ENCODE peak calls at places on chromosome 6, in four cellular contexts. F is RWPE2, B is AG04450, H is GM23338. D is an unnamed sample.

GRCh38 chr6:129890164-129890563 is 29.0 kb upstream of the TMEM244 start:
- DNase-seq in H (no peak), F (no peak), B (no peak), D (peak; percentile 6)

GRCh38 chr6:35601331-35602132 is 87.2 kb downstream of the FKBP5 start:
- DNase-seq in B (peak; percentile 88), F (no peak), H (peak; percentile 47), D (peak; percentile 78)

GRCh38 chr6:8172510-8172909 is 70.2 kb upstream of the EEF1E1 start:
- DNase-seq in F (no peak), H (no peak), B (no peak), D (no peak)

GRCh38 chr6:73798592-73798991 is 102.6 kb downstream of the CD109 start:
- DNase-seq in H (peak; percentile 60), B (peak; percentile 93), F (no peak), D (no peak)

GRCh38 chr6:28789553-28790083 is 134.2 kb downstream of the TRIM27 start:
- DNase-seq in H (peak; percentile 74), F (no peak), B (no peak), D (no peak)

GRCh38 chr6:154164397-154164796 is 125.4 kb downstream of the OPRM1 start:
- DNase-seq in B (peak; percentile 70), H (no peak), F (no peak), D (no peak)

GRCh38 chr6:148293181-148293995 is 49.2 kb upstream of the SASH1 start:
- DNase-seq in B (no peak), F (no peak), H (no peak), D (no peak)

GRCh38 chr6:119173249-119174084 is 95.0 kb upstream of the FAM184A start:
- DNase-seq in B (no peak), H (no peak), F (no peak), D (no peak)

GRCh38 chr6:129211626-129212025 is 328.7 kb downstream of the LAMA2 start:
- DNase-seq in B (no peak), F (no peak), H (no peak), D (no peak)

GRCh38 chr6:68635706-68636513 is 828 bp downstream of the ADGRB3 start:
- DNase-seq in H (peak; percentile 57), B (no peak), F (no peak), D (no peak)

GRCh38 chr6:23176883-23177282 is 607.5 kb downstream of the HDGFL1 start:
- DNase-seq in F (no peak), H (peak; percentile 16), B (no peak), D (no peak)

GRCh38 chr6:110408891-110409290 is 6.5 kb downstream of the DDO start:
- DNase-seq in B (no peak), F (no peak), H (peak; percentile 60), D (no peak)
- H3K4me3 ChIP-seq in B (no peak overlapping the region), F (no peak overlapping the region), H (no peak overlapping the region), D (no peak overlapping the region)

GRCh38 chr6:37047933-37048850 is 42.7 kb downstream of the FGD2 start:
- DNase-seq in H (no peak), B (no peak), F (no peak), D (no peak)
- H3K27ac ChIP-seq in H (no peak overlapping the region), B (peak overlapping the region; percentile 31), F (no peak overlapping the region), D (peak overlapping the region; percentile 89)

GRCh38 chr6:151255811-151256210 is 16.0 kb downstream of the AKAP12 start:
- DNase-seq in B (no peak), H (no peak), F (no peak), D (no peak)

GRCh38 chr6:151257984-151258445 is 18.2 kb downstream of the AKAP12 start:
- DNase-seq in H (no peak), F (no peak), B (no peak), D (no peak)

GRCh38 chr6:151260191-151260590 is 20.4 kb downstream of the AKAP12 start:
- DNase-seq in H (no peak), B (no peak), F (no peak), D (no peak)

GRCh38 chr6:151252626-151253025 is 12.9 kb downstream of the AKAP12 start:
- DNase-seq in H (no peak), F (no peak), B (no peak), D (no peak)

DNA sequence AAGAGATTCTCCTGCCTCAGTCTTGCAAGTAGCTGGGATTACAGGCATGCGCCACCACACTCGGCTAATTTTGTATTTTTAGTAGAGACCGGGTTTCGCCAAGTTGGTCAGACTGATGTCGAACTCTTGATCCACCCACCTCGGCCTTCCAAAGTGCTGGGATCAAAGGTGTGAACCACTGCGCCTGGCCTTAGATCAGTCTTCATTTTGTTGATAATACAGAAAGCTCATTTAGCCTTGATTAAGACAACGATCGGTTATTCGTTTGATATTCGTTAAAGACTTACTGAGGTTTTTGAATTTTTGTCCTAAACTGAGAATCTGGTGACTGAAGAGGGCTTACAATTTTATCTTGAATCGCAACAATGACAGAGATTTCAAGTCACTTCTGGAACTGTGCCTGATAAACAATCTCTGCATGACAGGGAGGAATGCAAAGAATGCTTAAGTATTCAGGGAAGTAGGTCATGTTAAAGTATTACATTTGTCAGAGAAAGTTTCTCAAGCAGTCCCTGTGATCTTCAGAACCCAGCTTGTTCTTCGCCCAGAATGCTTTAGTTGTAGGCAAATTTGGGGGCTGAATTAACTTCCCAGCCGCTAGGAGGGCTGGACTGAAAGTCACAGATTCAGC is 14.8 kb downstream of the AKAP12 start:
- DNase-seq in B (no peak), H (peak; percentile 61), F (no peak), D (no peak)
- H3K4me3 ChIP-seq in B (no peak overlapping the region), H (no peak overlapping the region), F (no peak overlapping the region), D (no peak overlapping the region)

DNA sequence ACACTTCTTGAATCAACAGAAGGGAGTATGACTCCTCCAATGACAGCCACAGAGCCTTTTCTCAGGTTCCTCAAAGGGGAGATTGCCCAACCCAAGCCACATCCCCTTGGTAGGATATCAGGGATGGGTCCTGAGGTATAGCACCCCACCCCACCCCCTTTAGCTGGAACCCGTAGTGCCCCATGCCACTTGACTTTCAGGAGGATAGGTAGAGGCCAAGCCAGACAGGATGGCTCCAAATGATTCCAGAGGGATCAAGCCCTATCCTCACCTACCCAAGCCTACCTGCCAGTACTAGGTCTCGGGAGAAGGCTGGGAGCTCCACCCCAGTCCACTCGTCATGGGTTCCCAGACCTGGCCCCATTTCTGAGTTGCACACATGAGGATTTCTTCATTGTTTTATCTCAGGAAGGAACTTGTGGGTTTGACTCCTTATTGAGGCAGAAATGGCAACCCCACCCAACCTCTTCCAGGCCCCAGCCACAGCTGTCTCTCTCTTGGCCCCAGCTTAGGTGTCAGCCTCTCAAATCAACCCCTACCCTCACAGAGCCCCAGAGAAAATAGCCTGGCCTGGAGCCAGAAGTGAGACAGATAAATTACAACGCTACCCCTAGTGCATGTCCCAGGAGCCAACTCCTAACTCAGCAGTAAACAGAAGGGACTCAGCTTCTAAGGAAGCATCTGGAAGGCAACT is 3.6 kb downstream of the CCND3 start:
- DNase-seq in F (no peak), B (no peak), H (no peak), D (peak; percentile 27)
- H3K27ac ChIP-seq in F (peak overlapping the region; percentile 85), B (no peak overlapping the region), H (no peak overlapping the region), D (peak overlapping the region; percentile 90)

GRCh38 chr6:143247586-143247985 is 186.9 kb downstream of the AIG1 start:
- DNase-seq in F (no peak), B (no peak), H (no peak), D (no peak)

GRCh38 chr6:143245656-143246055 is 185.0 kb downstream of the AIG1 start:
- DNase-seq in B (no peak), F (no peak), H (no peak), D (no peak)

GRCh38 chr6:143243786-143244185 is 183.1 kb downstream of the AIG1 start:
- DNase-seq in B (no peak), F (no peak), H (no peak), D (no peak)

GRCh38 chr6:143251288-143251687 is 190.6 kb downstream of the AIG1 start:
- DNase-seq in B (no peak), F (no peak), H (no peak), D (no peak)

DNA sequence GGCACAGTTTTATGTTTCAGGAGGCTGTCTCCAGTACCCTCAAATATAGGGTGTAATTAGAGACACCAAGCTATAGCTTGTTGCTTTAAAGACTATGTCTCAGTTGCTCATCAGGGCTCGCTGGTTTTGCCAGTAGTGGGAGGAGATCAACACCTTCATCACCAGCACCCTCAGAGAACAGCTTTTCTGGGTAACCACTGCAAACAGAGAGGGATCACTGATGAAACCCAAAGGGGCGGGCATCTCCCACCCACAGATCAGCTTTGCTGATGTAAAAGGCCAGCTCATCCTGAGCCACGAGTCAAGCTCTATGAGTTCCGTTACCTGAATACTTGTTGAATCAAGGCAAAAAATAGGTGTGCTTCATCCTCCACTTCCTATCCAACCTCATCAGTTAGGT is 187.7 kb downstream of the AIG1 start:
- DNase-seq in H (no peak), F (no peak), B (no peak), D (no peak)
- H3K4me3 ChIP-seq in H (no peak overlapping the region), F (no peak overlapping the region), B (no peak overlapping the region), D (no peak overlapping the region)

GRCh38 chr6:157228421-157229218 is 94.7 kb downstream of the TMEM242 start:
- DNase-seq in H (peak; percentile 57), B (no peak), F (no peak), D (no peak)
- H3K27ac ChIP-seq in H (no peak overlapping the region), B (no peak overlapping the region), F (no peak overlapping the region), D (no peak overlapping the region)

DNA sequence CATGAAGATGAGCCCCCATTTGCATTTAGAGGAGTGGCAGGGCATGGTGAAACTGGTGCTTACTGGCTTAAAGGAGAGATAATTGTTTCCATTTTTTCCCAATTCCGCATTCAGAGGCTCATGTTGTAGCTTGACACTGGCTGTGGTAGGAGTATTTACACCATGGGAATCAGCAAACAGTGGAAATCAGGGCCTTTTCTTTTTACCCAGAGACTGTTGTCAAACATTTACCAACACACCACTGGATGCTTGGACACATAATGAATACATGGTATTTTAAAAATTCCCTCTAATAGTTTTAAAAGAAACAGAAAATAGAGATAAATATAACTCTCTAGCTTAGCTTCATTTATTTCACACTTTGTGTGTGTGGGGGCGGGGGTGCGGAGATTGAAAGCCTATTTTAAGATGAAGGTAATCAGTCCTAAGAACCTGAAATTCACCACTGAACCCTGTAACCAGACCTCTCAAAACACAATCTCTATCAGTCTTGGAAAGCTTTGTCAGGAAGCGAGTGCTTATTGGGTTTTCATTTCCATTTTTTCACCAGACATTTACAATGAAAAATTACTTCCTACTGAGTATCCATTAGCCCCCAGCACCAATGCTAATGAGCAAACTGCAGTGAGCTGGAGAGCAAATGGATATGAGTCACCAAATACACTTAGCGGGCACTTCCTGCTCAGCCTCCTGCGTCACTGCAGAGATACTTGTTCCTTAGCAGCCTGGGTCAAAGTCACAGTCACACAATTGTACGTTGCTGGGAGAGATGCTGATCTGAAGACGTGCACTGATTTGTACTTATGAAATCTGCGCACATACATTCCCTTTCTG is 532.0 kb downstream of the BCKDHB start:
- DNase-seq in H (peak; percentile 54), B (peak; percentile 71), F (peak; percentile 57), D (peak; percentile 93)
- H3K4me3 ChIP-seq in H (no peak overlapping the region), B (no peak overlapping the region), F (no peak overlapping the region), D (no peak overlapping the region)

DNA sequence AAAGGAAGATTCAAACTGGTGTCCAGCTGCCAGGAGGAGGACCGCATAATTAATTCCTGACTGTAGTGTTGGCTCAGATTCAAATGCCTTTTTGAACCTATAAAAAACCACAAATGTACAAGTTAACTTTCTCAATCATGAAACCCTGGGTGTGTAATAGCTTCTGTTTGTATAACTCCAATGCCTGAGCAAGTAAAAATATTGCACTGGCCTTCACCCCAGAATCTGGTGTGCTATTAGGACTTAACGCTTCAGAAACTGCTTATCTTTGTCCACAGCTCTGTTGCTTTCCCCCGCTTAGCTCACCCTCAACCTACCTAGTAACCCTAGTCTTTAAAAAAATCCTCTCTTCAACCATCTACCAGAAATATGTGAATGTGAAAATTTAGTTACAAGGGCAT is 119.1 kb upstream of the MAP7 start:
- DNase-seq in B (peak; percentile 73), F (no peak), H (no peak), D (peak; percentile 72)
- H3K27ac ChIP-seq in B (no peak overlapping the region), F (peak overlapping the region; percentile 29), H (no peak overlapping the region), D (no peak overlapping the region)